ENCODE peak calls at places on chromosomes 12 and 14, in five cellular contexts. One of them, this sample, is unnamed.

GRCh38 chr14:100303179-100303578 is 3.1 kb downstream of the SLC25A29 start:
- DNase-seq in HEK293T: peak; percentile 38
- DNase-seq in COR-L47: no peak
- DNase-seq in AG09309: no peak
- DNase-seq in lower lobe of right lung: no peak
- DNase-seq in this sample: no peak

GRCh38 chr14:72554994-72555608 is 338.8 kb downstream of the DPF3 start:
- DNase-seq in HEK293T: no peak
- DNase-seq in lower lobe of right lung: no peak
- DNase-seq in COR-L47: no peak
- DNase-seq in AG09309: no peak
- DNase-seq in this sample: no peak

GRCh38 chr12:54360717-54361456 is 3.4 kb downstream of the GPR84 start:
- DNase-seq in lower lobe of right lung: peak; percentile 85
- DNase-seq in AG09309: no peak
- DNase-seq in COR-L47: peak; percentile 89
- DNase-seq in HEK293T: peak; percentile 73
- DNase-seq in this sample: peak; percentile 54

GRCh38 chr14:104805326-104805678 is 4.4 kb downstream of the ZBTB42 start:
- DNase-seq in HEK293T: peak; percentile 39
- DNase-seq in AG09309: no peak
- DNase-seq in lower lobe of right lung: peak; percentile 69
- DNase-seq in COR-L47: no peak
- DNase-seq in this sample: no peak

GRCh38 chr14:89550761-89551283 is 133.8 kb upstream of the FOXN3 start:
- DNase-seq in AG09309: no peak
- DNase-seq in lower lobe of right lung: no peak
- DNase-seq in HEK293T: no peak
- DNase-seq in COR-L47: no peak
- DNase-seq in this sample: no peak

GRCh38 chr12:50638482-50638880 is 125.4 kb upstream of the ATF1 start:
- DNase-seq in HEK293T: no peak
- DNase-seq in AG09309: no peak
- DNase-seq in lower lobe of right lung: no peak
- DNase-seq in COR-L47: no peak
- DNase-seq in this sample: no peak

GRCh38 chr12:214005-214736 is at the start of gene SLC6A12:
- DNase-seq in AG09309: no peak
- DNase-seq in HEK293T: no peak
- DNase-seq in COR-L47: no peak
- DNase-seq in lower lobe of right lung: no peak
- DNase-seq in this sample: no peak

GRCh38 chr12:92139634-92140555 is 5.8 kb downstream of the BTG1 start:
- DNase-seq in HEK293T: no peak
- DNase-seq in COR-L47: no peak
- DNase-seq in lower lobe of right lung: no peak
- DNase-seq in AG09309: no peak
- DNase-seq in this sample: no peak

GRCh38 chr12:121248611-121249010 is 38.7 kb downstream of the P2RX4 start:
- DNase-seq in HEK293T: no peak
- DNase-seq in COR-L47: no peak
- DNase-seq in AG09309: no peak
- DNase-seq in lower lobe of right lung: no peak
- DNase-seq in this sample: no peak

GRCh38 chr14:31961881-31962280 is 115.2 kb upstream of the ARHGAP5 start:
- DNase-seq in AG09309: no peak
- DNase-seq in HEK293T: no peak
- DNase-seq in lower lobe of right lung: no peak
- DNase-seq in COR-L47: no peak
- DNase-seq in this sample: no peak

GRCh38 chr12:46916796-46917419 is 91.1 kb upstream of the SLC38A4 start:
- DNase-seq in HEK293T: no peak
- DNase-seq in COR-L47: no peak
- DNase-seq in AG09309: no peak
- DNase-seq in lower lobe of right lung: no peak
- DNase-seq in this sample: no peak

GRCh38 chr14:24298892-24299254 is 707 bp downstream of the DHRS1 start:
- DNase-seq in COR-L47: no peak
- DNase-seq in lower lobe of right lung: no peak
- DNase-seq in HEK293T: no peak
- DNase-seq in AG09309: peak; percentile 13
- DNase-seq in this sample: no peak

GRCh38 chr12:105330938-105331804 is 680 bp downstream of the C12orf75 start:
- DNase-seq in HEK293T: peak; percentile 28
- DNase-seq in COR-L47: no peak
- DNase-seq in AG09309: no peak
- DNase-seq in lower lobe of right lung: no peak
- DNase-seq in this sample: no peak

GRCh38 chr12:98678946-98679610 is 34.0 kb downstream of the APAF1 start:
- DNase-seq in COR-L47: no peak
- DNase-seq in AG09309: no peak
- DNase-seq in lower lobe of right lung: no peak
- DNase-seq in HEK293T: no peak
- DNase-seq in this sample: no peak

GRCh38 chr14:73125169-73125588 is 11.1 kb upstream of the PSEN1 start:
- DNase-seq in HEK293T: peak; percentile 44
- DNase-seq in lower lobe of right lung: no peak
- DNase-seq in COR-L47: peak; percentile 54
- DNase-seq in AG09309: no peak
- DNase-seq in this sample: no peak

GRCh38 chr14:71515520-71515919 is 416.7 kb upstream of the RGS6 start:
- DNase-seq in lower lobe of right lung: no peak
- DNase-seq in HEK293T: no peak
- DNase-seq in AG09309: no peak
- DNase-seq in COR-L47: no peak
- DNase-seq in this sample: no peak

GRCh38 chr14:32468955-32469354 is 139.9 kb downstream of the AKAP6 start:
- DNase-seq in COR-L47: no peak
- DNase-seq in lower lobe of right lung: no peak
- DNase-seq in HEK293T: no peak
- DNase-seq in AG09309: no peak
- DNase-seq in this sample: no peak

GRCh38 chr14:31566456-31566855 is 5.3 kb downstream of the NUBPL start:
- DNase-seq in lower lobe of right lung: no peak
- DNase-seq in COR-L47: no peak
- DNase-seq in AG09309: no peak
- DNase-seq in HEK293T: no peak
- DNase-seq in this sample: no peak

GRCh38 chr12:52210186-52210924 is 18.5 kb upstream of the KRT80 start:
- DNase-seq in AG09309: no peak
- DNase-seq in HEK293T: no peak
- DNase-seq in COR-L47: no peak
- DNase-seq in lower lobe of right lung: peak; percentile 52
- DNase-seq in this sample: no peak

GRCh38 chr14:102907980-102908730 is 14.3 kb upstream of the AMN start:
- DNase-seq in lower lobe of right lung: peak; percentile 35
- DNase-seq in HEK293T: no peak
- DNase-seq in COR-L47: no peak
- DNase-seq in AG09309: no peak
- DNase-seq in this sample: no peak

GRCh38 chr12:71840226-71840847 is 778 bp downstream of the TBC1D15 start:
- DNase-seq in HEK293T: peak; percentile 28
- DNase-seq in COR-L47: no peak
- DNase-seq in AG09309: peak; percentile 25
- DNase-seq in lower lobe of right lung: no peak
- DNase-seq in this sample: no peak

GRCh38 chr14:104957146-104958113 is 20.7 kb downstream of the AHNAK2 start:
- DNase-seq in COR-L47: no peak
- DNase-seq in lower lobe of right lung: peak; percentile 34
- DNase-seq in HEK293T: no peak
- DNase-seq in AG09309: no peak
- DNase-seq in this sample: no peak

GRCh38 chr14:24266344-24267244 is 3.6 kb upstream of the TGM1 start:
- DNase-seq in lower lobe of right lung: no peak
- DNase-seq in COR-L47: no peak
- DNase-seq in AG09309: no peak
- DNase-seq in HEK293T: no peak
- DNase-seq in this sample: no peak

GRCh38 chr14:68322970-68323620 is 469.8 kb downstream of the ZFP36L1 start:
- DNase-seq in AG09309: no peak
- DNase-seq in HEK293T: no peak
- DNase-seq in lower lobe of right lung: no peak
- DNase-seq in COR-L47: no peak
- DNase-seq in this sample: no peak

GRCh38 chr14:32075636-32076277 is 1.3 kb upstream of the ARHGAP5 start:
- DNase-seq in lower lobe of right lung: peak; percentile 67
- DNase-seq in AG09309: peak; percentile 20
- DNase-seq in HEK293T: peak; percentile 34
- DNase-seq in COR-L47: peak; percentile 51
- DNase-seq in this sample: no peak

GRCh38 chr12:75783093-75783877 is 248.3 kb downstream of the PHLDA1 start:
- DNase-seq in HEK293T: no peak
- DNase-seq in AG09309: no peak
- DNase-seq in lower lobe of right lung: no peak
- DNase-seq in COR-L47: no peak
- DNase-seq in this sample: no peak

GRCh38 chr12:52279683-52280318 is 5.4 kb downstream of the KRT86 start:
- DNase-seq in HEK293T: no peak
- DNase-seq in COR-L47: no peak
- DNase-seq in AG09309: no peak
- DNase-seq in lower lobe of right lung: no peak
- DNase-seq in this sample: no peak

GRCh38 chr12:114163766-114164165 is 197.6 kb upstream of the RBM19 start:
- DNase-seq in lower lobe of right lung: no peak
- DNase-seq in COR-L47: no peak
- DNase-seq in HEK293T: no peak
- DNase-seq in AG09309: peak; percentile 89
- DNase-seq in this sample: no peak

GRCh38 chr12:104710940-104711725 is 247.0 kb downstream of the SLC41A2 start:
- DNase-seq in HEK293T: no peak
- DNase-seq in COR-L47: no peak
- DNase-seq in AG09309: peak; percentile 88
- DNase-seq in lower lobe of right lung: no peak
- DNase-seq in this sample: no peak